ENCODE peak calls at places on chromosome 4, in four cellular contexts. B is spleen, S is left lung, D is tibial nerve. V is an unnamed sample.

GRCh38 chr4:138392751-138393308 is 150.7 kb upstream of the SLC7A11 start:
- DNase-seq in D (no peak), S (no peak), B (no peak), V (no peak)

GRCh38 chr4:181757921-181758320 is 485.3 kb upstream of the TENM3 start:
- DNase-seq in B (no peak), D (no peak), S (no peak), V (no peak)

GRCh38 chr4:41044165-41044564 is 170.2 kb downstream of the APBB2 start:
- DNase-seq in B (no peak), D (no peak), S (no peak), V (no peak)

GRCh38 chr4:184439856-184440592 is 34.3 kb downstream of the IRF2 start:
- DNase-seq in B (no peak), S (peak; percentile 54), D (no peak), V (no peak)

GRCh38 chr4:140271553-140271952 is 101.9 kb upstream of the SCOC start:
- DNase-seq in B (no peak), S (no peak), D (no peak), V (no peak)

GRCh38 chr4:156909010-156909409 is 62.6 kb downstream of the PDGFC start:
- DNase-seq in B (no peak), S (no peak), D (no peak), V (no peak)

GRCh38 chr4:180148737-180149136 is 2094.5 kb upstream of the TENM3 start:
- DNase-seq in B (no peak), D (no peak), S (no peak), V (no peak)

GRCh38 chr4:74531952-74532794 is 87.2 kb downstream of the AREG start:
- DNase-seq in B (no peak), S (no peak), D (no peak), V (no peak)

GRCh38 chr4:111717916-111718315 is 427.3 kb upstream of the FAM241A start:
- DNase-seq in D (no peak), B (no peak), S (no peak), V (no peak)

GRCh38 chr4:111957131-111957530 is 188.1 kb upstream of the FAM241A start:
- DNase-seq in B (no peak), S (no peak), D (no peak), V (no peak)

DNA sequence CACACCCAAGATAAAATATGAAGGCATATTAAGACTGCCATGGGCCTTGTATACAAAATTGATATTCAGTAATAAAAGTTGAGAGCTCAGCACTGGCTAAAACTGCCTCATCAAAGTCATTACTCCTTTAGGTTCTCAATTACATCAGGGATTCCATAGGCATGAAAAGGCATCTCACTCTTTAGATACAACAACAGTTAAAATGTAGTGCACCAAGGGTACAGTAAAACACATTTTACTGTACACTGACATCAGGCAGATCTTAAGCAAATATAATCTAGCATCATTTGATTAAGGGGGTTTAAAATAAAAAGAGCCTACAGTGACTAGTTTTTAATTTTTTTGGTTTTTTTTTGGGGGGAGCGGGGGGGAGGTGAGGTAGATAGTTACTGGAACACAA is 107.6 kb downstream of the PPP3CA start:
- DNase-seq in D (no peak), S (no peak), B (no peak), V (no peak)
- H3K27ac ChIP-seq in D (no peak overlapping the region), S (peak overlapping the region; percentile 16), B (no peak overlapping the region), V (no peak overlapping the region)

DNA sequence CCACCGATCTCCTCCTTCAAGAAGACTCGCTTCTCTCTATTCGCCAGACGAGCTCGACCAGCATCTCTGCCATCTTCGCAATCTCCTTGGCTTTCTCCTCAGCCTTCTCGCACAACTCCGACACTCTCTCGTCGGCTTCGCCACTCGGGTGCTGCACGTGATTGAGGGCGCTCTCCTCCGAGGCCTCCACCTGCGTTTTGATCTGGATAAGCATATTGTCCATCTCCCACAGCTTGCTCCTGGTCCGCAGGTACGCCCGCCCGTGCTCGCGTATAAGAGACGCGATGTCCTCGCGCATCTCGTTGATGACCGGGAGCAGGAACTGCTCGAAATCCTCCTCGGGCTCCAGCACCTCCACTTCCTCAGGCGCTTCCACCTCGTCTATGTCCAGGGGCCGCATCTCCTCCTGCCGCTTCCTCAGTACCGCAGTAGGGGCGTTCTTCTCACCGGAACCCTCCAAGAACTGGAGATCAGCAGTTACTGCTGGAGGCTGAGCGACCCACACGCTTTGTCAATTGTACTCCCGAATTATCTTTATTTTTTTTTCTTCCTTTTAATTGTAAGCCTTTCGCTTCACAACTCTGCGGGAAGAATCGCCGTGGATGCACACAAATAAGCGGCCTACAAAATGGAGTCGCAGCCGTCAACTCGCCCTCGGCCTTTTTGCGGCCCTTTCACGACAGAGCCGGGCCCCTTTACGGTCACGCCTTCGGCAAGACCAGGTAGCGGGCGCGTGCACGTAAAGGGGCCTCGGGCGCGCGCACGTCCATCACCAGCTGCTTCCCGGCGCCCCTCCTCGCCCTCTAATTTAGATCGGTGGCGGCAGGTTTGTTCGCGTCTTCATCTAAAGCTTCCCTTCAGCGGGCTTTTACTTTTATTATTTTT is at the start of gene MRFAP1L1:
- DNase-seq in D (peak; percentile 96), B (peak; percentile 98), S (peak; percentile 96), V (peak; percentile 97)
- TF ChIP-seq CTCF in D (no peak), B (no peak), S (no peak), V (no peak)

GRCh38 chr4:106708604-106708876 is 327.6 kb downstream of the DKK2 start:
- DNase-seq in B (no peak), D (no peak), S (no peak), V (no peak)
- H3K27ac ChIP-seq in B (peak overlapping the region; percentile 45), D (no peak overlapping the region), S (no peak overlapping the region), V (no peak overlapping the region)

DNA sequence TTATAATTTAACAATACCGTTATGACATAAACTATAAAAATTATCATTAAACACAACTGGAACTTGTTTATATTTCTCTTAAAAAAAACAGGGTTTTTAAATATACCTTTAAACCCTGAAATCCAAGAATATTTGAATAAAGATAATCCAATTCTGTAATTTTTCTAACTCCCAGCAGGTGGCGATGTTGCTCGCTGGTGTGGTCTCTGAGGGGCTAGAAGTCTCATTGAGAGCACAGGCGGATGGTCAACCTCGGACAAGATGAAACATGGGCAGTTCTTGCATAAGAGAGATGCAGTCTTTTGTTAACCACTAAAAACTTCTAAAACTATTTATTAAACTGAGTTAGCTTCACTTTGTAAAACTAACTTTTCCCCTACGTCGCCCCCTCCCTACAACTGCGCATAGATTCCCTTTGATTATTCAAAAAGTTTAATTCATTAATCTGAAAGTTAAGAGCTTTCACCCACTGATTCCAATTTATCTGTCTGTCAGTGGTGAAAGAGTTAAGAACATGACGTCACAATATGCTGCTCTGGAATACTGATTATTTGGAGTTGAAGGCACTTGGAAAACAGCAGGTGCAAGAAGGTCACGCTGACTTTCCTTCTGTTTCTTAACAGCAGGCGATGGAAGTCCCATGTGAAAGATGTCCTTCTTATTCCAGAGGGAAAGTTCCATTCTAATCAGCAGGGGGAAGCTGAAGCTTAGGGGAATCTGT is 29.5 kb downstream of the DMP1 start:
- DNase-seq in D (no peak), B (no peak), S (no peak), V (no peak)
- TF ChIP-seq CTCF in D (peak; percentile 68), B (peak; percentile 22), S (peak; percentile 78), V (peak; percentile 64)

DNA sequence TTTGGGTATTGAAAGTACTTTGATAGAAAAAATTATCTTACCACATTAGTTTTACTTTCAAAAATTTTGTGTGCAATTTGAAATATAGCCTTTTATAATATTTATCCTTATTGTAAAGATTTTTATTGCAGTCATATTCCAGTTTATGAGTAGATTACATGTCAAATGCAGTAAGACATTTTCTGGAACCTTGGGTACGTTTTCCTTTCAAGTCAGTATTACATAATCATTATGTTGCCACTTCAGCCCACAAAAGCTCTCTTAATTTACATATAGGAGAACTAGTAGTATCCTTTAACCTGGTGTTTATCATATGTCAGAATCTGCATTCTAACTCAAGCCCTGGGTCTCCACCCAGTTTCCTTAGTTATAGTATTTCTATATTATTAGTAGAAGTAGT is 98.5 kb downstream of the CENPC start:
- DNase-seq in B (no peak), S (no peak), D (no peak), V (no peak)
- H3K27ac ChIP-seq in B (no peak overlapping the region), S (no peak overlapping the region), D (no peak overlapping the region), V (no peak overlapping the region)

GRCh38 chr4:149029056-149029651 is 586.9 kb upstream of the NR3C2 start:
- DNase-seq in S (no peak), D (no peak), B (no peak), V (no peak)

GRCh38 chr4:149031399-149031798 is 589.2 kb upstream of the NR3C2 start:
- DNase-seq in D (no peak), B (no peak), S (no peak), V (no peak)
- TF ChIP-seq CTCF in D (peak; percentile 5), B (no peak), S (peak; percentile 18), V (peak; percentile 48)

DNA sequence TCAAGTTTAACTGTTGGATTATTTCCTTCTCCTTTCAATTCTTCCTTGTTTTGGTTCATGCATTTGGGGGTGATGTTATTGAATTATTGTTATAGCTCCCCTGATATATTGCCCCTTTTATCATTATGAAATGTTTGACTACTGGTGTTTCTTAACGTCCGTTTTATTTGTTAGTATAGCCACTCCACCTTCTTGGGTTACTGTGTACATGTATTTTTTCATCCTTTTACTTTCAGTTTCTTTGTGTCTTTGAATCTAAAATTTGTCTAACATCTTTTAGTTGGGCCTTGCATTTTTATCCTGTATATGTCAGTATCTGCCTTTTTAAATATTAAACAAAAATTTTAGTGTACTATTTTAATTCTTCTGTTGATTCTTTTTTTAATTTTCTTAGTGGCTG is 88.7 kb downstream of the TNIP2 start:
- DNase-seq in B (no peak), D (no peak), S (no peak), V (no peak)
- H3K27ac ChIP-seq in B (peak overlapping the region; percentile 23), D (no peak overlapping the region), S (no peak overlapping the region), V (no peak overlapping the region)